ENCODE peak calls at places on chromosomes 11 and 22, in five cellular contexts. Q is EL, M is M059J, V is suprapubic skin, A is NCI-H1105 treated with DMSO at 0.1 percent for 48 hours. R is an unnamed sample.

GRCh38 chr22:34429314-34429713 is 509.0 kb upstream of the LARGE1 start:
- DNase-seq in Q (no peak), M (peak), V (no peak), A (no peak), R (no peak)

GRCh38 chr22:20441631-20442484 is 4.2 kb upstream of the SCARF2 start:
- DNase-seq in Q (peak), M (no peak), V (no peak), A (no peak), R (no peak)

GRCh38 chr11:20066013-20066782 is 94.1 kb downstream of the DBX1 start:
- DNase-seq in Q (no peak), M (no peak), V (no peak), A (no peak), R (no peak)

GRCh38 chr22:44380716-44381500 is 68.2 kb upstream of the SHISAL1 start:
- DNase-seq in Q (no peak), M (no peak), V (no peak), A (no peak), R (no peak)

GRCh38 chr11:129881570-129882170 is 13.7 kb downstream of the NFRKB start:
- DNase-seq in Q (peak), M (peak), V (no peak), A (peak), R (peak)

GRCh38 chr11:84721561-84721961 is 905.6 kb downstream of the DLG2 start:
- DNase-seq in Q (no peak), M (no peak), V (no peak), A (no peak), R (no peak)

GRCh38 chr11:2575611-2576051 is 124.2 kb downstream of the KCNQ1OT1 start:
- DNase-seq in Q (no peak), M (no peak), V (peak), A (no peak), R (no peak)

GRCh38 chr22:49257551-49257951 is 570.1 kb downstream of the BRD1 start:
- DNase-seq in Q (no peak), M (no peak), V (peak), A (no peak), R (no peak)

GRCh38 chr22:43967069-43967468 is 11.8 kb downstream of the SAMM50 start:
- DNase-seq in Q (no peak), M (no peak), V (peak), A (no peak), R (no peak)

GRCh38 chr22:35914665-35915476 is 113.8 kb downstream of the RBFOX2 start:
- DNase-seq in Q (peak), M (peak), V (no peak), A (peak), R (peak)

GRCh38 chr11:33658195-33658900 is 42.3 kb downstream of the C11orf91 start:
- DNase-seq in Q (no peak), M (no peak), V (no peak), A (no peak), R (no peak)

GRCh38 chr11:12835286-12835685 is 161.1 kb downstream of the TEAD1 start:
- DNase-seq in Q (no peak), M (no peak), V (no peak), A (no peak), R (no peak)

GRCh38 chr22:43412808-43413785 is 1.3 kb downstream of the MPPED1 start:
- DNase-seq in Q (no peak), M (no peak), V (no peak), A (peak), R (no peak)

GRCh38 chr11:47466701-47467250 is 17.8 kb upstream of the RAPSN start:
- DNase-seq in Q (peak), M (peak), V (no peak), A (peak), R (peak)

GRCh38 chr11:38824573-38824972 is 2226.5 kb upstream of the RAG2 start:
- DNase-seq in Q (peak), M (peak), V (no peak), A (no peak), R (no peak)

GRCh38 chr11:69825037-69825834 is 6.0 kb upstream of the FGF3 start:
- DNase-seq in Q (no peak), M (peak), V (no peak), A (no peak), R (peak)

GRCh38 chr11:69598147-69598546 is 42.8 kb upstream of the CCND1 start:
- DNase-seq in Q (peak), M (peak), V (peak), A (no peak), R (peak)

GRCh38 chr11:114060402-114061052 is 1.0 kb downstream of the ZBTB16 start:
- DNase-seq in Q (peak), M (no peak), V (peak), A (peak), R (no peak)

GRCh38 chr11:77155082-77155475 is 27.0 kb downstream of the MYO7A start:
- DNase-seq in Q (no peak), M (no peak), V (no peak), A (no peak), R (no peak)

GRCh38 chr11:65502852-65503603 is 4.2 kb downstream of the MALAT1 start:
- DNase-seq in Q (peak), M (peak), V (no peak), A (peak), R (peak)

GRCh38 chr11:79054636-79055035 is 386.2 kb downstream of the TENM4 start:
- DNase-seq in Q (peak), M (peak), V (no peak), A (no peak), R (peak)

GRCh38 chr11:83554896-83555295 is 268.7 kb upstream of the CCDC90B start:
- DNase-seq in Q (no peak), M (no peak), V (no peak), A (no peak), R (no peak)

GRCh38 chr11:83335446-83336070 is 49.4 kb upstream of the CCDC90B start:
- DNase-seq in Q (no peak), M (no peak), V (no peak), A (no peak), R (no peak)

GRCh38 chr11:5679811-5680210 is 5.1 kb downstream of the TRIM5 start:
- DNase-seq in Q (no peak), M (peak), V (no peak), A (no peak), R (no peak)

GRCh38 chr11:77589521-77590193 is at the start of gene AQP11:
- DNase-seq in Q (peak), M (peak), V (peak), A (peak), R (peak)

R was measured in RPMI7951.